ENCODE peak calls at places on chromosomes 3 and 15, in nine cellular contexts. A is foreskin fibroblast, U is lower lobe of right lung, P is right atrium auricular region, D is endothelial cell of umbilical vein, X is endothelial cell, L is glutamatergic neuron, G is natural killer cell, E is kidney. Y is an unnamed sample.

GRCh38 chr3:154242766-154243165 is 81.5 kb downstream of the DHX36 start:
- DNase-seq in A (no peak), U (no peak), P (no peak), D (no peak), X (no peak), L (no peak), G (no peak), E (no peak), Y (no peak)

GRCh38 chr3:169344465-169344864 is 319.0 kb downstream of the MECOM start:
- DNase-seq in A (peak), U (no peak), P (no peak), D (no peak), X (no peak), L (no peak), G (no peak), E (no peak), Y (no peak)

GRCh38 chr3:7764091-7764490 is 737.5 kb upstream of the LMCD1 start:
- DNase-seq in A (no peak), U (no peak), P (no peak), D (no peak), X (no peak), L (no peak), G (no peak), E (no peak), Y (no peak)

GRCh38 chr3:171772427-171773056 is 37.7 kb downstream of the PLD1 start:
- DNase-seq in A (peak), U (no peak), P (no peak), D (peak), X (peak), L (peak), G (no peak), E (no peak), Y (no peak)

GRCh38 chr15:56243117-56243773 is 434 bp downstream of the RFX7 start:
- DNase-seq in A (peak), U (peak), P (no peak), D (peak), X (peak), L (peak), G (peak), E (peak), Y (no peak)

GRCh38 chr3:133880886-133881455 is 14.7 kb downstream of the RAB6B start:
- DNase-seq in A (no peak), U (no peak), P (no peak), D (no peak), X (no peak), L (no peak), G (no peak), E (peak), Y (no peak)

GRCh38 chr15:55627730-55628368 is 39.7 kb upstream of the PYGO1 start:
- DNase-seq in A (peak), U (no peak), P (no peak), D (peak), X (no peak), L (no peak), G (no peak), E (no peak), Y (peak)

GRCh38 chr15:24857777-24858176 is 97.0 kb upstream of the SNRPN start:
- DNase-seq in A (no peak), U (no peak), P (no peak), D (peak), X (no peak), L (peak), G (no peak), E (no peak), Y (no peak)

GRCh38 chr3:62134061-62134496 is 239.3 kb downstream of the FEZF2 start:
- DNase-seq in A (peak), U (no peak), P (peak), D (peak), X (peak), L (no peak), G (no peak), E (no peak), Y (no peak)

GRCh38 chr3:32837366-32837765 is 19.6 kb downstream of the TRIM71 start:
- DNase-seq in A (no peak), U (no peak), P (no peak), D (no peak), X (no peak), L (no peak), G (no peak), E (no peak), Y (no peak)

GRCh38 chr3:126554560-126555525 is 3.9 kb downstream of the C3orf22 start:
- DNase-seq in A (no peak), U (peak), P (peak), D (no peak), X (no peak), L (peak), G (peak), E (no peak), Y (no peak)

GRCh38 chr15:70508561-70509281 is 254.6 kb downstream of the UACA start:
- DNase-seq in A (peak), U (peak), P (no peak), D (peak), X (no peak), L (no peak), G (no peak), E (no peak), Y (peak)

GRCh38 chr15:91896656-91897055 is 43.1 kb downstream of the SLCO3A1 start:
- DNase-seq in A (no peak), U (no peak), P (no peak), D (no peak), X (no peak), L (no peak), G (no peak), E (no peak), Y (no peak)

GRCh38 chr3:196268270-196269163 is 19.0 kb downstream of the PCYT1A start:
- DNase-seq in A (peak), U (no peak), P (peak), D (no peak), X (no peak), L (no peak), G (no peak), E (no peak), Y (no peak)

GRCh38 chr3:153422314-153422713 is 260.3 kb downstream of the RAP2B start:
- DNase-seq in A (no peak), U (no peak), P (no peak), D (no peak), X (no peak), L (no peak), G (no peak), E (no peak), Y (no peak)

GRCh38 chr15:74858366-74858735 is 14.8 kb downstream of the SCAMP2 start:
- DNase-seq in A (no peak), U (no peak), P (no peak), D (no peak), X (no peak), L (no peak), G (no peak), E (no peak), Y (no peak)

GRCh38 chr3:69999191-70000027 is at the start of gene SAMMSON:
- DNase-seq in A (peak), U (no peak), P (no peak), D (no peak), X (no peak), L (no peak), G (no peak), E (no peak), Y (no peak)

GRCh38 chr3:13600950-13601691 is 52.2 kb downstream of the FBLN2 start:
- DNase-seq in A (peak), U (no peak), P (no peak), D (no peak), X (no peak), L (no peak), G (no peak), E (no peak), Y (no peak)

GRCh38 chr3:52052831-52053306 is 3.5 kb downstream of the DUSP7 start:
- DNase-seq in A (peak), U (peak), P (peak), D (peak), X (peak), L (no peak), G (no peak), E (peak), Y (peak)

GRCh38 chr15:64901141-64901540 is 10.6 kb upstream of the ANKDD1A start:
- DNase-seq in A (no peak), U (no peak), P (no peak), D (no peak), X (no peak), L (no peak), G (no peak), E (no peak), Y (no peak)

GRCh38 chr3:128482857-128483656 is 9.9 kb downstream of the GATA2 start:
- DNase-seq in A (peak), U (peak), P (no peak), D (peak), X (peak), L (peak), G (no peak), E (peak), Y (no peak)

GRCh38 chr15:77516076-77516475 is 95.4 kb downstream of the HMG20A start:
- DNase-seq in A (no peak), U (no peak), P (no peak), D (no peak), X (no peak), L (no peak), G (no peak), E (no peak), Y (no peak)

GRCh38 chr15:72534522-72534921 is 60.4 kb downstream of the ARIH1 start:
- DNase-seq in A (no peak), U (no peak), P (no peak), D (no peak), X (no peak), L (no peak), G (no peak), E (no peak), Y (no peak)

GRCh38 chr3:143751643-143752178 is 96.6 kb downstream of the SLC9A9 start:
- DNase-seq in A (no peak), U (no peak), P (no peak), D (no peak), X (no peak), L (no peak), G (no peak), E (no peak), Y (no peak)

GRCh38 chr15:40936709-40937666 is 7.8 kb downstream of the DLL4 start:
- DNase-seq in A (peak), U (no peak), P (no peak), D (no peak), X (no peak), L (no peak), G (no peak), E (no peak), Y (no peak)
- TF ChIP-seq CTCF in A (no peak), U (no peak), P (peak), D (no peak), X (no peak), L (no peak), G (no peak), E (no peak), Y (no peak)

DNA sequence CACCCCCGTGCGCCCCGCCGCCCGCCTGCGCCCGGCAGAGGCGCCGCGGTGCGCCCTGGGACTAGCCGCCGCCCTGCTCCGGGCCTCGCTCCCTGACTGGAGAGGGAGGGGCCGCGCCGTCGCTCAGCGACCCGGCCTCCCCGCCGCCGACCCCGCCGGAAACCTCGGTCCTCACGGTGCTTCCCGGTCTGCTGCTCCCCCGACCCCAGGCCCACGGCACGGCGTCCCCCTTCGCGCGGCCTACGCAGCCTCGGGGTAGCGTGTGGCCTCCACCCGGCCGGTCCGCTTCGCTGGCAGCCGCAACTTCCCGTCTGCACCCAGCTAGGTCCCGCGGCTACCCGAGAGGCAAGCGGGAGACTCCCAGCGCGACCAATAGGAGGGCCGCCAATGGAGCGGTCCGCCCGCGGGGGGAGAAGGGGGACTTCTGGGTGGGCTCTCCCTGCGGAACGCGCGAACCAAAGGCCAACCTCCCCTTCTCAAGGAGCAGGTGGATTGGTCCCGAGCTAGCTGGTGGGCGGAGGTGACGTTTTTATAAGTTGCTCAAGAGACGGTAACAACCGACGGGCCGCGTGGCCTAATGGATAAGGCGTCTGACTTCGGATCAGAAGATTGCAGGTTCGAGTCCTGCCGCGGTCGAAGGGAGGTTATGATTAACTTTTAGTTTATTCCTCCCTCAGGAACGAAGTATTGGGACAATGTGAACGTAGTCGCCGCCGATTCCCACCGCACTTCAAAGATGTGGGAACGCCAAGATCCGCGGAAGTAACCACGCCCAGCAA is at the start of gene POLG:
- DNase-seq in A (peak), U (peak), P (peak), D (peak), X (peak), L (peak), G (peak), E (peak), Y (peak)
- TF ChIP-seq CTCF in A (no peak), U (no peak), P (no peak), D (no peak), X (no peak), L (no peak), G (no peak), E (no peak), Y (no peak)

GRCh38 chr3:39781025-39781424 is 28.4 kb upstream of the MYRIP start:
- DNase-seq in A (no peak), U (no peak), P (no peak), D (no peak), X (no peak), L (no peak), G (no peak), E (no peak), Y (no peak)
- TF ChIP-seq CTCF in A (no peak), U (no peak), P (no peak), D (no peak), X (no peak), L (no peak), G (no peak), E (no peak), Y (no peak)

GRCh38 chr15:43238691-43239131 is 17.9 kb upstream of the EPB42 start:
- DNase-seq in A (no peak), U (no peak), P (no peak), D (no peak), X (no peak), L (no peak), G (no peak), E (no peak), Y (no peak)
- TF ChIP-seq CTCF in A (no peak), U (no peak), P (no peak), D (no peak), X (no peak), L (no peak), G (no peak), E (no peak), Y (no peak)

DNA sequence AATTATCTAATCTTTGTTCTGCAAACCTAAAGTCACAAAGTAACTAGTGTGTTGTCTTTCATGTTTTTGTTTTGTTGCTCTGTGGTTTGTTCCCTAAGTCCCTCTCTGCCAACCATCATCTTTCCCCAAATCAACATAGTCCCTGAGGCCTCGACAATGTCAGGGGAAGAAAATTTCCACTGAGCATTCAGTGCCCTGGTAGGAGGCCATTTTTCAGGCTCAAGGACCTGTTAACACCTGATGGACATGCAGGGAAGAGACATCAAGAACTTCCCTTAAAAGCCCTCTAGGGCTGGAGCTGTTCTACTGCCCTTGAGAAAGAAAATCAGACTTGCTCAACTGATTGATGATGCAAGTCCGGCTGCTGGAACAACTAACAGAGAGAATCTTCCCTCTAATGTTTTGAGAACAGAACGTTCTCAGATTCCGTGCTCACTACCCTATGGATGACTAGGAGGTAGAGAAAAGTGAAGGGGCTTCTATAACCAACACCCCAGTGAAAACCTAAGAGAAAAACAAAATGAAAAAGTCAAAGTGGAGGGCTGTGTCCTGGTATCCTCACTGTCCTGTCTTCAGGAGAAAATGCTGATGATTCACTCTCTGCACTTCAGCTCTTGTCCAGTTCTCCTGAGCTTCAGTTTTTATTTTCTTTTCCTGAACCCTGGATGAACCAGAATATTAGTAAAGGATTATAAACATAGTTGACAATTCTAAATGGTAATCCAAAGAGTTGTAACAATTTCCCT is 373.1 kb downstream of the FOXP1 start:
- DNase-seq in A (peak), U (no peak), P (peak), D (no peak), X (no peak), L (no peak), G (no peak), E (no peak), Y (no peak)
- TF ChIP-seq CTCF in A (no peak), U (no peak), P (no peak), D (no peak), X (no peak), L (no peak), G (no peak), E (no peak), Y (peak)

GRCh38 chr3:138653567-138653966 is 45.0 kb downstream of the FAIM start:
- DNase-seq in A (no peak), U (no peak), P (no peak), D (no peak), X (no peak), L (no peak), G (no peak), E (no peak), Y (no peak)
- TF ChIP-seq CTCF in A (no peak), U (no peak), P (no peak), D (no peak), X (no peak), L (no peak), G (no peak), E (no peak), Y (no peak)

GRCh38 chr3:194964809-194965208 is 279.1 kb downstream of the FAM43A start:
- DNase-seq in A (peak), U (no peak), P (no peak), D (no peak), X (no peak), L (no peak), G (no peak), E (no peak), Y (no peak)

GRCh38 chr3:194971009-194971408 is 285.3 kb downstream of the FAM43A start:
- DNase-seq in A (no peak), U (no peak), P (peak), D (no peak), X (no peak), L (no peak), G (no peak), E (no peak), Y (no peak)

GRCh38 chr3:194970066-194970465 is 284.4 kb downstream of the FAM43A start:
- DNase-seq in A (no peak), U (no peak), P (no peak), D (no peak), X (no peak), L (no peak), G (no peak), E (no peak), Y (no peak)

GRCh38 chr3:194971965-194972364 is 286.3 kb downstream of the FAM43A start:
- DNase-seq in A (no peak), U (no peak), P (peak), D (no peak), X (no peak), L (no peak), G (no peak), E (no peak), Y (no peak)

DNA sequence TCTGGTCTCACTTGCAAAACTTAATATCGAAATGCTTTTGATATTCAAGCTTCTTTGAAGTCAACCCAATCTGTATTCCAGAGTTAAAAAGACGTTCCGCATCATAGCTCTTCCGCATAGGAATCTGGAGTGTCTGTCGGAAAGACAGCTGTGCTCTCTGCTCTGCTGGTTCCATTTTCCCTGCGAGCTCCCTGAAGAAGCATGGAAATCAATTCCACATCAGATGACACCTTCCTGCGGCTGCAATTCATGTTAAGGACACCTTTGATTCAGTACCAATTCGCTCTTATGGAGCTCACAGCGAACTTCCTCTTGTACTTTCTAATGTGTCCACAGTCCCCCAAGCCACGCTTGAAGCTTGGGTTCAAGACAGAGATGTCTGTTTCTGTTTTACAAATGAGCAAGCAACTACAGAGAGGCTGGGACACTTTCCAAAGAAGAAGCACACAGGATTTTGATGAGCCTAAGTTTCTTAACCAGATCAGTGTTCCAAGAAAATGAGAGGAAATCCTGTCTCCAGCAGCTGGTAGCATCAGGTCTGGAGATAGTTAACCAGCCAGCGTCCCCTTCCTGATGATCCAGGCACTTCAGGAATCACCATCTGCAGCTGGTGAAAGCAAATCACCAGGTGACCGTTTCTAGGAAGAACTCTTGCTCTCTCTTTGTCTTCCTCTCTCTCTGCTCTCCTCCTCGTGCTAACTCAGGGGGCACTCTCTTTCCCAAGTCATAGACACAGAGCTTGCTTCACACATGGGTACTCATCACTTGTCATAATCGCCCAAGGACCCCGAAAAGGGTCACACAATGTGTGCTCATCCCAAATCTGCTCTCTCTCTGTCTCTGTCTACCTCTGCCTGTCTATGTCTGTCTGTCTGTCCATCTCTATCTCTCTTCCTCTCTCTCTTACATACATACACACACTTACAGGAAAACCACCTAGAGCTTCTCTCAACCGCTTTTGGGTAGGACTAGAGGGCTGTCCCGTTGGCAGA is 281.7 kb downstream of the FAM43A start:
- DNase-seq in A (peak), U (no peak), P (peak), D (peak), X (peak), L (no peak), G (no peak), E (no peak), Y (no peak)
- TF ChIP-seq CTCF in A (peak), U (no peak), P (no peak), D (no peak), X (no peak), L (no peak), G (no peak), E (no peak), Y (peak)

GRCh38 chr3:176647988-176648387 is 549.3 kb downstream of the TBL1XR1 start:
- DNase-seq in A (no peak), U (no peak), P (no peak), D (no peak), X (no peak), L (no peak), G (no peak), E (no peak), Y (no peak)

GRCh38 chr3:176651622-176652021 is 545.7 kb downstream of the TBL1XR1 start:
- DNase-seq in A (peak), U (no peak), P (no peak), D (no peak), X (no peak), L (no peak), G (no peak), E (no peak), Y (no peak)

DNA sequence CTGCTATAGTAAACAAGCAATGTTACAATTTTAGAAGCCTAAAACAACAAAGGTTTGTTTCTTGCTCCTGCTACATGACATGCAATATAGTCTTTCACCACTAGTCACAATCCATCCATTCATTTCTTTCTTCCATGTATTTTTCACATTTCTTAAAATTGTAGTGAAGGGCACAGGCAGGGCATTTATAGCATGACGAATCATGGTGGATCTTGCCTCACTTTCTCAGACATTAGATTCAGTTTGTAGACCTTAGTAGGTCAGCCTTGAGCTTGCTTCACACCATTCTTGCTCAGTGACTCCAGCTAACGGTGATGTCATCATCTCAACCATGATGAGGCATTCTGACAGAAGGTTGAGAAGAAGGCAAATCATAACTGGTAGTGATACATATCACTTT is 546.8 kb downstream of the TBL1XR1 start:
- DNase-seq in A (peak), U (no peak), P (no peak), D (no peak), X (no peak), L (no peak), G (no peak), E (no peak), Y (no peak)
- TF ChIP-seq CTCF in A (no peak), U (no peak), P (no peak), D (no peak), X (peak), L (peak), G (no peak), E (no peak), Y (no peak)

GRCh38 chr3:82012775-82013174 is 251.3 kb upstream of the GBE1 start:
- DNase-seq in A (peak), U (no peak), P (no peak), D (peak), X (no peak), L (no peak), G (no peak), E (no peak), Y (no peak)
- TF ChIP-seq CTCF in A (no peak), U (no peak), P (no peak), D (peak), X (peak), L (no peak), G (no peak), E (no peak), Y (peak)